ENCODE peak calls at places on chromosome 3, in nine cellular contexts. P is NCI-H526; Y is fibroblast of pulmonary artery; M is NCI-H146; J is posterior cingulate gyrus; N is effector CD4-positive, alpha-beta T cell; B is stimulated activated CD8-positive, alpha-beta memory T cell treated with anti-CD3 and anti-CD28 coated beads, Interleukin-15, amount 100 ng/mL, for 4 hours; U is activated T-cell treated with anti-CD3 and anti-CD28 coated beads, Interleukin-2, amount 50 U/mL, for 4 hours; K is endothelial cell of umbilical vein. D is an unnamed sample.

GRCh38 chr3:184525337-184526157 is 36.0 kb upstream of the EPHB3 start:
- DNase-seq in P (no peak), Y (no peak), M (peak; percentile 71), J (no peak), N (no peak), B (no peak), U (no peak), K (no peak), D (no peak)

GRCh38 chr3:126300001-126300760 is 57.0 kb downstream of the KLF15 start:
- DNase-seq in P (no peak), Y (no peak), M (no peak), J (no peak), N (no peak), B (no peak), U (no peak), K (no peak), D (no peak)

GRCh38 chr3:154850921-154851320 is 229.2 kb upstream of the MME start:
- DNase-seq in P (no peak), Y (no peak), M (no peak), J (no peak), N (no peak), B (no peak), U (no peak), K (no peak), D (no peak)

GRCh38 chr3:111134302-111134701 is 62.7 kb downstream of the NECTIN3 start:
- DNase-seq in P (no peak), Y (no peak), M (no peak), J (no peak), N (no peak), B (no peak), U (no peak), K (no peak), D (no peak)

GRCh38 chr3:11509175-11510000 is 134.3 kb downstream of the VGLL4 start:
- DNase-seq in P (no peak), Y (peak; percentile 90), M (peak; percentile 30), J (no peak), N (no peak), B (no peak), U (no peak), K (peak; percentile 89), D (no peak)

GRCh38 chr3:102553876-102554275 is 119.1 kb downstream of the ZPLD1 start:
- DNase-seq in P (no peak), Y (no peak), M (no peak), J (no peak), N (no peak), B (no peak), U (no peak), K (no peak), D (no peak)

GRCh38 chr3:143002083-143002712 is 828 bp downstream of the U2SURP start:
- DNase-seq in P (no peak), Y (peak; percentile 35), M (peak; percentile 61), J (no peak), N (no peak), B (no peak), U (peak; percentile 5), K (peak; percentile 57), D (no peak)

GRCh38 chr3:96478496-96478895 is 335.9 kb upstream of the EPHA6 start:
- DNase-seq in P (no peak), Y (no peak), M (no peak), J (no peak), N (no peak), B (no peak), U (no peak), K (no peak), D (no peak)

GRCh38 chr3:23863060-23863459 is 53.7 kb downstream of the NKIRAS1 start:
- DNase-seq in P (no peak), Y (no peak), M (no peak), J (no peak), N (no peak), B (no peak), U (no peak), K (peak; percentile 84), D (no peak)

GRCh38 chr3:169668957-169669681 is 5.6 kb upstream of the MECOM start:
- DNase-seq in P (peak; percentile 81), Y (peak; percentile 76), M (peak; percentile 69), J (peak; percentile 55), N (no peak), B (no peak), U (no peak), K (peak; percentile 84), D (no peak)

GRCh38 chr3:37701729-37702128 is 160.0 kb upstream of the CTDSPL start:
- DNase-seq in P (no peak), Y (no peak), M (no peak), J (no peak), N (no peak), B (no peak), U (no peak), K (no peak), D (no peak)

GRCh38 chr3:42547401-42547945 is 34.3 kb downstream of the SEC22C start:
- DNase-seq in P (no peak), Y (peak; percentile 67), M (peak; percentile 34), J (peak; percentile 71), N (peak; percentile 58), B (peak; percentile 27), U (peak; percentile 67), K (peak; percentile 57), D (peak; percentile 49)

GRCh38 chr3:122996038-122996580 is 31.5 kb downstream of the SEMA5B start:
- DNase-seq in P (no peak), Y (no peak), M (no peak), J (no peak), N (no peak), B (no peak), U (no peak), K (no peak), D (no peak)

GRCh38 chr3:171376125-171376947 is 83.9 kb downstream of the TNIK start:
- DNase-seq in P (no peak), Y (peak; percentile 84), M (no peak), J (no peak), N (no peak), B (no peak), U (no peak), K (peak; percentile 51), D (no peak)